ENCODE peak calls at places on chromosomes 6 and 20, in five cellular contexts. One of them, this sample, is unnamed.

GRCh38 chr20:45919536-45919933 is 7.6 kb upstream of the PLTP start:
- DNase-seq in IMR-90: peak
- DNase-seq in left ventricle myocardium inferior: peak
- DNase-seq in PC-3: no peak
- DNase-seq in A549: no peak
- DNase-seq in this sample: no peak

GRCh38 chr20:23257848-23258746 is 92.5 kb upstream of the NXT1 start:
- DNase-seq in A549: no peak
- DNase-seq in PC-3: peak
- DNase-seq in IMR-90: peak
- DNase-seq in left ventricle myocardium inferior: no peak
- DNase-seq in this sample: peak

GRCh38 chr6:170094686-170095272 is 196.1 kb downstream of the DLL1 start:
- DNase-seq in A549: no peak
- DNase-seq in PC-3: no peak
- DNase-seq in left ventricle myocardium inferior: no peak
- DNase-seq in IMR-90: no peak
- DNase-seq in this sample: peak

GRCh38 chr6:83086751-83087150 is 19.3 kb downstream of the DOP1A start:
- DNase-seq in A549: no peak
- DNase-seq in PC-3: no peak
- DNase-seq in IMR-90: no peak
- DNase-seq in left ventricle myocardium inferior: no peak
- DNase-seq in this sample: no peak

GRCh38 chr6:105839266-105839665 is 246.9 kb upstream of the PRDM1 start:
- DNase-seq in A549: no peak
- DNase-seq in IMR-90: peak
- DNase-seq in PC-3: no peak
- DNase-seq in left ventricle myocardium inferior: no peak
- DNase-seq in this sample: no peak

GRCh38 chr20:17638835-17639407 is 43.1 kb downstream of the RRBP1 start:
- DNase-seq in A549: no peak
- DNase-seq in PC-3: no peak
- DNase-seq in IMR-90: no peak
- DNase-seq in left ventricle myocardium inferior: no peak
- DNase-seq in this sample: no peak

GRCh38 chr6:136284909-136285308 is 4.7 kb downstream of the BCLAF1 start:
- DNase-seq in IMR-90: peak
- DNase-seq in left ventricle myocardium inferior: no peak
- DNase-seq in A549: no peak
- DNase-seq in PC-3: peak
- DNase-seq in this sample: no peak

GRCh38 chr20:63095718-63096654 is 89.2 kb upstream of the BHLHE23 start:
- DNase-seq in A549: no peak
- DNase-seq in PC-3: no peak
- DNase-seq in left ventricle myocardium inferior: peak
- DNase-seq in IMR-90: no peak
- DNase-seq in this sample: peak

GRCh38 chr6:82818727-82819126 is 246.9 kb downstream of the UBE3D start:
- DNase-seq in A549: no peak
- DNase-seq in IMR-90: peak
- DNase-seq in PC-3: peak
- DNase-seq in left ventricle myocardium inferior: no peak
- DNase-seq in this sample: no peak

GRCh38 chr6:3737149-3737830 is 14.2 kb downstream of the PXDC1 start:
- DNase-seq in PC-3: no peak
- DNase-seq in left ventricle myocardium inferior: no peak
- DNase-seq in A549: no peak
- DNase-seq in IMR-90: no peak
- DNase-seq in this sample: no peak

GRCh38 chr6:37314803-37315515 is 38.8 kb upstream of the RNF8 start:
- DNase-seq in left ventricle myocardium inferior: no peak
- DNase-seq in PC-3: peak
- DNase-seq in A549: peak
- DNase-seq in IMR-90: peak
- DNase-seq in this sample: no peak

GRCh38 chr6:170135041-170135440 is 155.8 kb downstream of the DLL1 start:
- DNase-seq in A549: no peak
- DNase-seq in IMR-90: no peak
- DNase-seq in left ventricle myocardium inferior: no peak
- DNase-seq in PC-3: no peak
- DNase-seq in this sample: no peak

GRCh38 chr20:15033269-15033668 is 695.9 kb upstream of the FLRT3 start:
- DNase-seq in A549: no peak
- DNase-seq in left ventricle myocardium inferior: no peak
- DNase-seq in PC-3: no peak
- DNase-seq in IMR-90: no peak
- DNase-seq in this sample: no peak

GRCh38 chr6:34158876-34159275 is 13.0 kb upstream of the GRM4 start:
- DNase-seq in PC-3: no peak
- DNase-seq in A549: no peak
- DNase-seq in left ventricle myocardium inferior: no peak
- DNase-seq in IMR-90: no peak
- DNase-seq in this sample: no peak

GRCh38 chr20:31842471-31843157 is 2.8 kb downstream of the FOXS1 start:
- DNase-seq in left ventricle myocardium inferior: peak
- DNase-seq in IMR-90: peak
- DNase-seq in PC-3: peak
- DNase-seq in A549: no peak
- DNase-seq in this sample: peak
- H3K27ac ChIP-seq in left ventricle myocardium inferior: peak
- H3K27ac ChIP-seq in IMR-90: no peak
- H3K27ac ChIP-seq in PC-3: peak
- H3K27ac ChIP-seq in A549: peak
- H3K27ac ChIP-seq in this sample: peak

GRCh38 chr20:34268851-34269668 is 27.8 kb downstream of the ASIP start:
- DNase-seq in A549: no peak
- DNase-seq in IMR-90: no peak
- DNase-seq in left ventricle myocardium inferior: peak
- DNase-seq in PC-3: no peak
- DNase-seq in this sample: no peak
- H3K4me3 ChIP-seq in A549: no peak
- H3K4me3 ChIP-seq in IMR-90: peak
- H3K4me3 ChIP-seq in left ventricle myocardium inferior: peak
- H3K4me3 ChIP-seq in PC-3: no peak
- H3K4me3 ChIP-seq in this sample: peak

GRCh38 chr6:139987091-139987490 is 612.6 kb upstream of the CITED2 start:
- DNase-seq in left ventricle myocardium inferior: no peak
- DNase-seq in A549: no peak
- DNase-seq in IMR-90: no peak
- DNase-seq in PC-3: no peak
- DNase-seq in this sample: no peak
- H3K27ac ChIP-seq in left ventricle myocardium inferior: no peak
- H3K27ac ChIP-seq in A549: no peak
- H3K27ac ChIP-seq in IMR-90: no peak
- H3K27ac ChIP-seq in PC-3: no peak
- H3K27ac ChIP-seq in this sample: no peak

GRCh38 chr6:35922139-35922554 is 1.2 kb upstream of the SRPK1 start:
- DNase-seq in PC-3: no peak
- DNase-seq in left ventricle myocardium inferior: no peak
- DNase-seq in A549: no peak
- DNase-seq in IMR-90: no peak
- DNase-seq in this sample: no peak

GRCh38 chr6:35919085-35919826 is 1.6 kb downstream of the SRPK1 start:
- DNase-seq in IMR-90: peak
- DNase-seq in left ventricle myocardium inferior: no peak
- DNase-seq in PC-3: peak
- DNase-seq in A549: no peak
- DNase-seq in this sample: no peak

GRCh38 chr6:35924146-35924545 is 3.2 kb upstream of the SRPK1 start:
- DNase-seq in A549: no peak
- DNase-seq in left ventricle myocardium inferior: no peak
- DNase-seq in PC-3: no peak
- DNase-seq in IMR-90: no peak
- DNase-seq in this sample: no peak

GRCh38 chr6:35919827-35920751 is 809 bp downstream of the SRPK1 start:
- DNase-seq in left ventricle myocardium inferior: no peak
- DNase-seq in IMR-90: peak
- DNase-seq in PC-3: peak
- DNase-seq in A549: no peak
- DNase-seq in this sample: no peak

GRCh38 chr6:35920793-35921732 is at the start of gene SRPK1:
- DNase-seq in IMR-90: peak
- DNase-seq in A549: peak
- DNase-seq in left ventricle myocardium inferior: peak
- DNase-seq in PC-3: peak
- DNase-seq in this sample: peak
- H3K4me3 ChIP-seq in IMR-90: peak
- H3K4me3 ChIP-seq in A549: peak
- H3K4me3 ChIP-seq in left ventricle myocardium inferior: peak
- H3K4me3 ChIP-seq in PC-3: peak
- H3K4me3 ChIP-seq in this sample: peak

DNA sequence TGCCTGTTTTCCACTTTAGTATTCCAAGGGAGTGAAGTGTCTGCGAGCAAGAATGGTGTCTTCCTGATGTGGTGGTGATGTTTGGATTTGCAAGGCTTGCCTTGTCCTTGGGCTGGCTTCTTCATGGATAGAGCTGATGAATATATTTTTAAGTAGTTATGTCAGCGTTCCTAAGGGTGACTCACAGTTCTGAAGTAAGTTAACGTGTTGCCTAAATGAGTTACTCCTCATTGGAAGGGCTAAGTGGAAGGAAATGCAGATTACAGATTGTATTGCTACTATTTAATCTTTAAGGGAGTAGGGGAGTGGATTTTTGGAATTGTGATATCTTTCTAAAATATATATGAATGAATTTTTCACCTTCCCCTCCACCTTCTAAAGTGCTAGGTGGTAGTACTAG is 197.2 kb downstream of the JARID2 start:
- DNase-seq in PC-3: peak
- DNase-seq in left ventricle myocardium inferior: no peak
- DNase-seq in A549: no peak
- DNase-seq in IMR-90: peak
- DNase-seq in this sample: no peak
- H3K27ac ChIP-seq in PC-3: no peak
- H3K27ac ChIP-seq in left ventricle myocardium inferior: no peak
- H3K27ac ChIP-seq in A549: no peak
- H3K27ac ChIP-seq in IMR-90: peak
- H3K27ac ChIP-seq in this sample: no peak

GRCh38 chr20:24950128-24950835 is 1.2 kb downstream of the CST7 start:
- DNase-seq in IMR-90: no peak
- DNase-seq in PC-3: no peak
- DNase-seq in left ventricle myocardium inferior: no peak
- DNase-seq in A549: no peak
- DNase-seq in this sample: peak
- H3K4me3 ChIP-seq in IMR-90: no peak
- H3K4me3 ChIP-seq in PC-3: no peak
- H3K4me3 ChIP-seq in left ventricle myocardium inferior: no peak
- H3K4me3 ChIP-seq in A549: no peak
- H3K4me3 ChIP-seq in this sample: no peak

This sample was measured in coronary artery.